ENCODE peak calls at places on chromosome 7, in six cellular contexts. B is HCT116, T is PC-9, Z is PC-3, H is OCI-LY7, R is GM23248. D is an unnamed sample. For H3K9me2, the result is how much of the 10 kb centered on the place peaks cover.

GRCh38 chr7:2879354-2879753 is 35.2 kb upstream of the GNA12 start:
- DNase-seq in T (no peak), H (no peak), R (no peak), B (no peak), Z (no peak), D (no peak)

GRCh38 chr7:143389316-143390097 is 8.4 kb downstream of the ZYX start:
- DNase-seq in R (peak), Z (no peak), H (no peak), T (no peak), B (no peak), D (no peak)

GRCh38 chr7:139799586-139799985 is 21.8 kb upstream of the HIPK2 start:
- DNase-seq in R (peak), H (no peak), Z (peak), B (no peak), T (no peak), D (no peak)

GRCh38 chr7:4683043-4683883 is 1.2 kb downstream of the FOXK1 start:
- DNase-seq in Z (no peak), H (no peak), B (no peak), T (no peak), R (no peak), D (no peak)

GRCh38 chr7:151896486-151896885 is 19.6 kb upstream of the PRKAG2 start:
- DNase-seq in B (no peak), R (no peak), Z (no peak), H (no peak), T (no peak), D (no peak)

GRCh38 chr7:104126411-104126841 is 81.4 kb downstream of the ORC5 start:
- DNase-seq in H (no peak), B (no peak), T (no peak), R (no peak), Z (no peak), D (peak)

GRCh38 chr7:94094298-94094697 is 90.1 kb upstream of the BET1 start:
- DNase-seq in B (no peak), T (no peak), Z (no peak), R (no peak), H (no peak), D (no peak)

GRCh38 chr7:5477723-5478531 is 54.3 kb upstream of the TNRC18 start:
- DNase-seq in Z (no peak), T (no peak), H (no peak), B (no peak), R (peak), D (peak)

GRCh38 chr7:50370884-50371283 is 66.4 kb downstream of the IKZF1 start:
- DNase-seq in B (no peak), R (no peak), T (no peak), H (no peak), Z (no peak), D (no peak)

GRCh38 chr7:53059591-53059990 is 24.2 kb downstream of the POM121L12 start:
- DNase-seq in Z (no peak), R (no peak), T (no peak), H (no peak), B (no peak), D (no peak)

GRCh38 chr7:22142593-22142992 is 196.9 kb upstream of the CDCA7L start:
- DNase-seq in Z (no peak), R (no peak), T (no peak), B (no peak), H (no peak), D (no peak)

GRCh38 chr7:84665339-84665738 is 470.8 kb upstream of the SEMA3A start:
- DNase-seq in R (no peak), Z (no peak), T (no peak), B (no peak), H (no peak), D (no peak)

GRCh38 chr7:145978769-145979168 is 137.8 kb upstream of the CNTNAP2 start:
- DNase-seq in B (no peak), R (no peak), T (no peak), Z (no peak), H (no peak), D (no peak)

GRCh38 chr7:103988468-103989199 is 824 bp downstream of the RELN start:
- DNase-seq in H (no peak), T (no peak), Z (no peak), B (no peak), R (peak), D (peak)

GRCh38 chr7:108167460-108167859 is 37.3 kb upstream of the LAMB4 start:
- DNase-seq in H (no peak), B (no peak), T (no peak), Z (no peak), R (no peak), D (no peak)

GRCh38 chr7:144824360-144824759 is 11.5 kb downstream of the TPK1 start:
- DNase-seq in B (no peak), H (no peak), T (peak), Z (peak), R (peak), D (no peak)

GRCh38 chr7:18257711-18258110 is 230.1 kb upstream of the PRPS1L1 start:
- DNase-seq in H (no peak), R (peak), B (no peak), T (no peak), Z (peak), D (no peak)

GRCh38 chr7:82840061-82840460 is 322.6 kb downstream of the PCLO start:
- DNase-seq in T (no peak), B (no peak), Z (no peak), H (no peak), R (no peak), D (no peak)
- H3K9me2 ChIP-seq in T (under half), B (under half), Z (under half), H (under half), R (under half), D (under half)

GRCh38 chr7:543790-544527 is 24.3 kb upstream of the PDGFA start:
- DNase-seq in T (no peak), R (peak), H (no peak), Z (peak), B (no peak), D (no peak)
- H2AFZ ChIP-seq in T (no peak), R (no peak), H (no peak), Z (no peak), B (no peak), D (no peak)

GRCh38 chr7:43872401-43873165 is 3.3 kb upstream of the MRPS24 start:
- DNase-seq in R (peak), T (peak), Z (peak), B (no peak), H (no peak), D (no peak)
- H3K9me2 ChIP-seq in R (under half), T (under half), Z (under half), B (under half), H (under half), D (under half)

GRCh38 chr7:55961994-55962393 is 2.4 kb upstream of the NIPSNAP2 start:
- DNase-seq in B (no peak), Z (no peak), T (peak), H (no peak), R (no peak), D (no peak)

GRCh38 chr7:55964261-55964801 is at the start of gene NIPSNAP2:
- DNase-seq in R (peak), Z (peak), H (peak), B (peak), T (peak), D (peak)

GRCh38 chr7:55965805-55966421 is 1.5 kb downstream of the NIPSNAP2 start:
- DNase-seq in Z (peak), R (peak), T (peak), B (no peak), H (no peak), D (no peak)

GRCh38 chr7:55964802-55965470 is 551 bp downstream of the NIPSNAP2 start:
- DNase-seq in B (peak), T (peak), R (peak), Z (peak), H (peak), D (peak)

GRCh38 chr7:55963584-55964168 is 709 bp upstream of the NIPSNAP2 start:
- DNase-seq in B (no peak), Z (no peak), T (no peak), R (no peak), H (no peak), D (no peak)
- H2AFZ ChIP-seq in B (peak), Z (peak), T (peak), R (peak), H (peak), D (peak)

GRCh38 chr7:107014381-107015023 is 30.0 kb upstream of the PRKAR2B start:
- DNase-seq in B (no peak), R (peak), T (no peak), Z (no peak), H (no peak), D (peak)
- H3K9me2 ChIP-seq in B (under half), R (under half), T (under half), Z (under half), H (under half), D (under half)

DNA sequence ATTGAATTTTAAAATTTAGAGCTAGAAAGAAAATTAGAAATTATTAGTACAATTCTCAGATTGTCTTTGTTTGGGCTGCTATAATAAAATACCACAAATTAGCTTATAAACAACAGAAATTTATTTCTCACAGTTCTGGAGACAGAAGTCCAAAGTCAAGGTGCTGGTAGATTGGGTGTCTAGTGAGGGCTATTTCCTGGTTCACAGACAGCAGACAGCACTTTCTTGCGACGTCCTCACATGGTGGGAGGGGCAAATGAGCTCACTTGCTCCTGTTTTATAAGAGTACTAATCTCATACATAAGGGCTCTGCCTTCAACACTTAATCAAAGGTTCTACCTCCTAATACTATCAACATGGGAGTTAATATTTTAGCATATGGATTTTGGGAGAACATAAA is 134.1 kb downstream of the MDFIC start:
- DNase-seq in T (no peak), B (no peak), Z (no peak), H (no peak), R (no peak), D (no peak)
- H2AFZ ChIP-seq in T (no peak), B (no peak), Z (no peak), H (no peak), R (no peak), D (no peak)

GRCh38 chr7:132181946-132182685 is 394.2 kb downstream of the PLXNA4 start:
- DNase-seq in Z (no peak), B (no peak), R (no peak), T (no peak), H (no peak), D (no peak)
- H3K9me2 ChIP-seq in Z (under half), B (under half), R (under half), T (under half), H (under half), D (under half)

GRCh38 chr7:136869006-136869961 is 832 bp downstream of the CHRM2 start:
- DNase-seq in T (no peak), Z (no peak), B (no peak), H (no peak), R (peak), D (peak)
- H2AFZ ChIP-seq in T (no peak), Z (no peak), B (no peak), H (no peak), R (peak), D (peak)

GRCh38 chr7:83550100-83550499 is 98.8 kb downstream of the SEMA3E start:
- DNase-seq in R (peak), B (no peak), Z (no peak), H (no peak), T (no peak), D (no peak)
- H3K9me2 ChIP-seq in R (under half), B (under half), Z (under half), H (under half), T (under half), D (under half)

GRCh38 chr7:41701542-41701941 is 1.3 kb downstream of the INHBA start:
- DNase-seq in B (no peak), H (no peak), T (peak), Z (no peak), R (no peak), D (no peak)

GRCh38 chr7:41699532-41699931 is 3.4 kb downstream of the INHBA start:
- DNase-seq in B (no peak), T (peak), R (peak), H (no peak), Z (no peak), D (peak)

GRCh38 chr7:41698726-41699125 is 4.2 kb downstream of the INHBA start:
- DNase-seq in R (peak), H (no peak), T (no peak), Z (peak), B (no peak), D (peak)

GRCh38 chr7:41701068-41701467 is 1.8 kb downstream of the INHBA start:
- DNase-seq in Z (no peak), T (no peak), R (no peak), H (no peak), B (no peak), D (no peak)

GRCh38 chr7:41700044-41700471 is 2.8 kb downstream of the INHBA start:
- DNase-seq in R (peak), B (no peak), H (no peak), T (peak), Z (no peak), D (peak)
- H2AFZ ChIP-seq in R (peak), B (no peak), H (no peak), T (no peak), Z (no peak), D (peak)

D was measured in GM23338.